ENCODE peak calls at places on chromosomes 7 and 10, in ten cellular contexts. K, A, O, G, F, J, N, W, V and S are unnamed samples.

GRCh38 chr7:44138698-44139097 is 2.4 kb downstream of the MYL7 start:
- DNase-seq in K (no peak), A (no peak), O (no peak), G (no peak), F (no peak), J (no peak), N (no peak), W (no peak), V (no peak), S (no peak)

GRCh38 chr10:91103384-91104184 is 116.9 kb upstream of the PCGF5 start:
- DNase-seq in K (peak), A (no peak), O (no peak), G (no peak), F (no peak), J (no peak), N (no peak), W (no peak), V (no peak), S (no peak)

GRCh38 chr10:45160266-45160665 is 155.1 kb downstream of the OR13A1 start:
- DNase-seq in K (no peak), A (no peak), O (no peak), G (no peak), F (no peak), J (no peak), N (no peak), W (no peak), V (no peak), S (no peak)

GRCh38 chr7:133703547-133703946 is 423.6 kb upstream of the LRGUK start:
- DNase-seq in K (no peak), A (no peak), O (no peak), G (no peak), F (no peak), J (no peak), N (no peak), W (no peak), V (no peak), S (peak)

GRCh38 chr7:43143918-43144589 is 31.6 kb downstream of the HECW1 start:
- DNase-seq in K (no peak), A (no peak), O (no peak), G (no peak), F (no peak), J (no peak), N (no peak), W (no peak), V (no peak), S (no peak)

GRCh38 chr10:84818956-84819355 is 490.6 kb downstream of the CCSER2 start:
- DNase-seq in K (no peak), A (no peak), O (no peak), G (no peak), F (peak), J (no peak), N (no peak), W (no peak), V (no peak), S (no peak)

GRCh38 chr10:35434533-35434932 is 98.2 kb downstream of the CCNY start:
- DNase-seq in K (no peak), A (no peak), O (no peak), G (no peak), F (no peak), J (no peak), N (no peak), W (no peak), V (no peak), S (no peak)

GRCh38 chr7:12093365-12093764 is 117.7 kb upstream of the TMEM106B start:
- DNase-seq in K (no peak), A (no peak), O (no peak), G (no peak), F (no peak), J (no peak), N (no peak), W (no peak), V (no peak), S (no peak)

GRCh38 chr10:74223755-74224530 is 72.9 kb downstream of the ADK start:
- DNase-seq in K (no peak), A (no peak), O (no peak), G (no peak), F (no peak), J (no peak), N (no peak), W (no peak), V (no peak), S (no peak)

GRCh38 chr10:92238586-92239098 is 52.2 kb downstream of the CPEB3 start:
- DNase-seq in K (no peak), A (no peak), O (no peak), G (no peak), F (no peak), J (no peak), N (no peak), W (no peak), V (peak), S (no peak)

GRCh38 chr10:29917311-29917710 is 142.1 kb downstream of the JCAD start:
- DNase-seq in K (no peak), A (no peak), O (no peak), G (no peak), F (no peak), J (no peak), N (no peak), W (no peak), V (no peak), S (no peak)

GRCh38 chr10:72320676-72321247 is 34.0 kb downstream of the DNAJB12 start:
- DNase-seq in K (no peak), A (peak), O (peak), G (peak), F (no peak), J (no peak), N (peak), W (peak), V (peak), S (peak)

GRCh38 chr10:70650104-70650503 is 22.2 kb upstream of the ADAMTS14 start:
- DNase-seq in K (no peak), A (no peak), O (no peak), G (no peak), F (no peak), J (no peak), N (no peak), W (no peak), V (no peak), S (no peak)